ENCODE peak calls at places on chromosomes 13 and 19, in five cellular contexts. One of them, this sample, is unnamed.

GRCh38 chr13:111345682-111346081 is 25.2 kb downstream of the TEX29 start:
- DNase-seq in K562: no peak
- DNase-seq in GM23338: no peak
- DNase-seq in GM12878: no peak
- DNase-seq in HepG2: no peak
- DNase-seq in this sample: no peak

GRCh38 chr13:29496241-29496712 is 99.2 kb downstream of the SLC7A1 start:
- DNase-seq in HepG2: no peak
- DNase-seq in GM23338: no peak
- DNase-seq in K562: no peak
- DNase-seq in GM12878: no peak
- DNase-seq in this sample: peak; percentile 12

GRCh38 chr13:44819245-44819644 is 170.0 kb downstream of the NUFIP1 start:
- DNase-seq in HepG2: peak; percentile 57
- DNase-seq in GM23338: no peak
- DNase-seq in K562: no peak
- DNase-seq in GM12878: no peak
- DNase-seq in this sample: peak; percentile 79

GRCh38 chr13:76890036-76890435 is 3.8 kb upstream of the KCTD12 start:
- DNase-seq in HepG2: no peak
- DNase-seq in GM23338: no peak
- DNase-seq in K562: no peak
- DNase-seq in GM12878: no peak
- DNase-seq in this sample: no peak

GRCh38 chr13:103794526-103794925 is 728.3 kb upstream of the SLC10A2 start:
- DNase-seq in GM12878: no peak
- DNase-seq in K562: no peak
- DNase-seq in HepG2: no peak
- DNase-seq in GM23338: peak; percentile 9
- DNase-seq in this sample: no peak

GRCh38 chr19:31513841-31514240 is 164.6 kb upstream of the TSHZ3 start:
- DNase-seq in GM23338: no peak
- DNase-seq in HepG2: no peak
- DNase-seq in GM12878: no peak
- DNase-seq in K562: no peak
- DNase-seq in this sample: no peak

GRCh38 chr13:114148521-114148855 is 16.1 kb upstream of the RASA3 start:
- DNase-seq in GM23338: no peak
- DNase-seq in GM12878: peak; percentile 74
- DNase-seq in HepG2: no peak
- DNase-seq in K562: no peak
- DNase-seq in this sample: no peak

GRCh38 chr13:46475586-46475991 is 77.4 kb upstream of the LRCH1 start:
- DNase-seq in HepG2: no peak
- DNase-seq in K562: no peak
- DNase-seq in GM23338: no peak
- DNase-seq in GM12878: no peak
- DNase-seq in this sample: no peak

GRCh38 chr13:108528303-108528702 is 101.1 kb upstream of the MYO16 start:
- DNase-seq in GM23338: no peak
- DNase-seq in GM12878: no peak
- DNase-seq in HepG2: no peak
- DNase-seq in K562: no peak
- DNase-seq in this sample: no peak

DNA sequence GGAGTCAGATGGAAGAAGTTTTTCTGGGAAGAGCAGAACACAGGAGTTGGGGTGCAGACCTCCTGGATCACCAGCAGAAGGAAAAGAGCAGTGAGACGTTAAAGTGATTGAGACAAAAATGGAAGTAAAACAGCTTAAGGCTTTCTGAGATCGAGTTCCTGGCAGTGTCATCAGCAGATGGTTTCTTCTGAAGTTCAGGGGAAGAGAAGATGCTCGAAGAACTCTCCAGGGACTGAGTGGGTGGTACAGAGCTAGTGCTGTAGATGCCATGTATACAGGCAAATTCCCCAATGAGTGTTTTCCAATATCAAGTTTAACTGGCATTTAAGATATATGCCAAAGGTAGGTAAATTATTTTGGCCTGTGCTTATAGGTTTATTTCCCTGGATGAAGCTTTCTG is 272.2 kb upstream of the KLF12 start:
- DNase-seq in GM12878: no peak
- DNase-seq in K562: no peak
- DNase-seq in GM23338: no peak
- DNase-seq in HepG2: no peak
- DNase-seq in this sample: no peak
- TF ChIP-seq JUNB in GM12878: no peak
- TF ChIP-seq JUNB in K562: no peak
- TF ChIP-seq JUNB in GM23338: no peak
- TF ChIP-seq JUNB in HepG2: no peak
- TF ChIP-seq JUNB in this sample: no peak

GRCh38 chr19:49987159-49987698 is 26.3 kb upstream of the SIGLEC11 start:
- DNase-seq in HepG2: peak; percentile 87
- DNase-seq in GM12878: peak; percentile 54
- DNase-seq in GM23338: peak; percentile 99
- DNase-seq in K562: peak; percentile 70
- DNase-seq in this sample: peak; percentile 89

GRCh38 chr19:49986354-49986753 is 25.4 kb upstream of the SIGLEC11 start:
- DNase-seq in HepG2: no peak
- DNase-seq in K562: no peak
- DNase-seq in GM12878: no peak
- DNase-seq in GM23338: no peak
- DNase-seq in this sample: no peak

GRCh38 chr19:49985926-49986325 is 25.0 kb upstream of the SIGLEC11 start:
- DNase-seq in GM23338: no peak
- DNase-seq in K562: no peak
- DNase-seq in HepG2: no peak
- DNase-seq in GM12878: no peak
- DNase-seq in this sample: no peak

GRCh38 chr19:49988007-49988406 is 27.0 kb upstream of the SIGLEC11 start:
- DNase-seq in GM23338: no peak
- DNase-seq in GM12878: no peak
- DNase-seq in HepG2: no peak
- DNase-seq in K562: no peak
- DNase-seq in this sample: no peak

DNA sequence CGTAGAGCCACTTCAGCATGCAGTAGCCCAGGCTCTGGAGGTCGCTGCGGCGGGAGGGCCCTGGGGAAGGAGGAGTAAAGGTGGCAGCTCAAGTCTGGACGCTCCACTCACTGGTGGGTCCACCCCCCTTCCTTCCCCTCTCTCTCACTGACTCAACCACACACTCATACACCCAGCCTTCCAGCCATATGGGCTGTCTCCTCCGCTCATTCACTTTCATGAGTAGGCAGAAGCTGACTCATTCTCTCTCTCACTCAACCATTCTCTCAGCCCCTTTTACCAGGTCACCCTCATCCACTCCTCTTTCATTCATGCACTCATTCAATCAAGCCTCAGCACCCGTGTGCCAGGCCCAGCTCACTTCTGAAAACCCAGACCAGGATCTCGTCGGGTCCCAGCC is 27.5 kb upstream of the SIGLEC11 start:
- DNase-seq in K562: no peak
- DNase-seq in GM12878: no peak
- DNase-seq in GM23338: no peak
- DNase-seq in HepG2: no peak
- DNase-seq in this sample: no peak
- TF ChIP-seq JUNB in K562: no peak
- TF ChIP-seq JUNB in GM12878: no peak
- TF ChIP-seq JUNB in GM23338: no peak
- TF ChIP-seq JUNB in HepG2: no peak
- TF ChIP-seq JUNB in this sample: no peak

GRCh38 chr13:41224113-41225110 is 30.0 kb upstream of the KBTBD7 start:
- DNase-seq in HepG2: no peak
- DNase-seq in GM12878: no peak
- DNase-seq in GM23338: no peak
- DNase-seq in K562: no peak
- DNase-seq in this sample: no peak

GRCh38 chr13:41222259-41222852 is 28.0 kb upstream of the KBTBD7 start:
- DNase-seq in GM12878: peak; percentile 34
- DNase-seq in GM23338: peak; percentile 79
- DNase-seq in K562: peak; percentile 57
- DNase-seq in HepG2: peak; percentile 50
- DNase-seq in this sample: peak; percentile 48
- TF ChIP-seq JUNB in GM12878: no peak
- TF ChIP-seq JUNB in GM23338: no peak
- TF ChIP-seq JUNB in K562: no peak
- TF ChIP-seq JUNB in HepG2: no peak
- TF ChIP-seq JUNB in this sample: no peak

DNA sequence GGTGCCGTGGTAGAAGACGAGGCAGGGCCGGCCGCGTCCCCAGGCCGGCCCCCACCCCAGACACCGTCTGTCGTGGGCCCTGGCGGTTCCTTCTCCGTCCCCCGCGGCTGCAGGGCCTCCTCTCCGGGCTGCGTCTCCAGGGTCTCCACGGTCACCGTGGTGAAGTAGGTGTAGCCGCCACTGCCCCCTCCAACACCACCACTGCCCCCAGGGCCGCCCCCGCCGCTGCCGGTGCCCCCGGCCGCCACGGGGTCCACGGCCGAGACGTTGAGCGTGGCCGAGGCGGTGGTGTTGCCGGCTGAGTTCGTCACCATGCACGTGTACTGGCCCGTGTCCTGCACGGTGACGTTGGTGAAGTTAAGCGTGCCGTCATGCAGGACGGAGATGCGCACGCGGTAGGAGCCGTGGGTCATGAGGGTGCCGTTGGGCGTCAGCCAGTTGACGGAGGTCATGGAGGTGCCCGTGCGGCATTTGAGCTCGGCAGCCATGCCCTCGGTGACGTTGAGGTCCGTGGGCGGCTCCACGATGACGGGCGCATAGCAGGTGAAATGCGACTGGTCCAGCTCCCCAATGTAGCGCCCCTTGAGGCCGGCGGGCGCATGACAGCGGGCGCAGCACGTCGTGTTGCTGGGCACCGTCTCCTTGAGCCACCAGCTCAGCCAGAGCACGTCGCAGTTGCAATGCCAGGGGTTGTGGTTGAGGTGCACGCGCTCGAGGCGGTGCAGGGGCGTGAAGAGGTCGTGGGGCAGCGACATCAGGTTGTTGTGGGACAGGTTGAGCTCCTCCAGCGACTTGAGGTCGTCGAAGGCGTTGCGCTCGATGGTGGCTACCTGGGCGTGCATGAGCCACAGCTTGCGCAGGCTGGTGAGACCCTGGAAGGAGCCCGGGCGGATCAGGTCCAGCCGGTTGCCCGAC is 4.6 kb upstream of the ASPDH start:
- DNase-seq in GM23338: peak; percentile 74
- DNase-seq in HepG2: no peak
- DNase-seq in GM12878: no peak
- DNase-seq in K562: no peak
- DNase-seq in this sample: no peak
- TF ChIP-seq JUNB in GM23338: no peak
- TF ChIP-seq JUNB in HepG2: no peak
- TF ChIP-seq JUNB in GM12878: no peak
- TF ChIP-seq JUNB in K562: no peak
- TF ChIP-seq JUNB in this sample: no peak

DNA sequence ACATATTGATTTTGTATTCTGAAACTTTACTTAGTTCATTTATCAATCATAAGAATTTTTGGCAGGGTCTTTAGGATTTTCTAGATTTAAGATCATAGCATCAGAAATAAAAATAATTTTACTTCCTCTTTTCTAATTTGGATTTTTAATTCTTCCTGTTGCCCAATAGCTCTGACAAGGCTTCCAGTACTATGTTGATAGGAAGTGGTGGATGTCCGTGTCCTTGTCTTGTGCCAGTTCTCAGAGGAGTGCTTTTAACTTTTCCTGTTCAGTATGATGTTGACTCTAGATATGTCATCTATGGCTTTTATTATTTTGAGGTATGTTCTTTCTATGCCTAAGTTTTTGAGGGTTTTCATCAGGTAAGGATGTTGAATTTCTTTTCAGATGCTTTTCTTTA is 7.6 kb upstream of the KIR2DL4 start:
- DNase-seq in GM23338: no peak
- DNase-seq in K562: no peak
- DNase-seq in HepG2: no peak
- DNase-seq in GM12878: no peak
- DNase-seq in this sample: no peak
- TF ChIP-seq JUNB in GM23338: no peak
- TF ChIP-seq JUNB in K562: no peak
- TF ChIP-seq JUNB in HepG2: no peak
- TF ChIP-seq JUNB in GM12878: no peak
- TF ChIP-seq JUNB in this sample: no peak

GRCh38 chr19:16134510-16134909 is 9.0 kb upstream of the HSH2D start:
- DNase-seq in GM12878: peak; percentile 72
- DNase-seq in HepG2: no peak
- DNase-seq in K562: no peak
- DNase-seq in GM23338: no peak
- DNase-seq in this sample: no peak

GRCh38 chr19:16133818-16134217 is 9.7 kb upstream of the HSH2D start:
- DNase-seq in GM23338: no peak
- DNase-seq in HepG2: no peak
- DNase-seq in GM12878: no peak
- DNase-seq in K562: no peak
- DNase-seq in this sample: no peak

GRCh38 chr19:16127776-16128371 is 15.6 kb upstream of the HSH2D start:
- DNase-seq in HepG2: no peak
- DNase-seq in GM12878: no peak
- DNase-seq in K562: no peak
- DNase-seq in GM23338: no peak
- DNase-seq in this sample: no peak

GRCh38 chr19:16135410-16136127 is 7.9 kb upstream of the HSH2D start:
- DNase-seq in GM23338: no peak
- DNase-seq in HepG2: no peak
- DNase-seq in GM12878: no peak
- DNase-seq in K562: no peak
- DNase-seq in this sample: no peak

DNA sequence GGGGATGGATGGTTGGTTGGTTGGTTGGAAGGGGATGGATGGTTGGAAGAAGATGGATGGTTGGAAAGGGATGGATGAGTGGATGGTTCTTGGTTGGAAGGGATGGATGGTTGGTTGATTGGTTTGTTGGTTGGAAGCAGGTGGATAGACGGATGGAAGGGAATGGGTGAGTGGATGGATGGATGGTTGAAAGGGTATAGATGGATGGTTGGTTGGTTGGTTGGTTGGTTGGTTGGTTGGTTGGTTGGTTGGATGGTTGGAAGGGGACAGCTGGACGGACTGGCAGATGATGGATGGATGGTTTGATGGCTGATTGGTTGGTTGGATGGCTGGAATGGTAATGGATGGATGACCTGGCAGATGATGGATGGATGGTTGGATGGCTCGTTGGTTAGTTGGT is 11.8 kb upstream of the HSH2D start:
- DNase-seq in GM23338: no peak
- DNase-seq in GM12878: no peak
- DNase-seq in HepG2: no peak
- DNase-seq in K562: no peak
- DNase-seq in this sample: no peak
- TF ChIP-seq JUNB in GM23338: no peak
- TF ChIP-seq JUNB in GM12878: no peak
- TF ChIP-seq JUNB in HepG2: no peak
- TF ChIP-seq JUNB in K562: no peak
- TF ChIP-seq JUNB in this sample: no peak

GRCh38 chr13:61113140-61113658 is 302.4 kb downstream of the PCDH20 start:
- DNase-seq in GM23338: no peak
- DNase-seq in K562: no peak
- DNase-seq in GM12878: no peak
- DNase-seq in HepG2: no peak
- DNase-seq in this sample: no peak
- TF ChIP-seq JUNB in GM23338: no peak
- TF ChIP-seq JUNB in K562: no peak
- TF ChIP-seq JUNB in GM12878: no peak
- TF ChIP-seq JUNB in HepG2: no peak
- TF ChIP-seq JUNB in this sample: no peak

GRCh38 chr19:21084343-21084742 is 2.3 kb downstream of the ZNF714 start:
- DNase-seq in GM23338: no peak
- DNase-seq in HepG2: no peak
- DNase-seq in GM12878: peak; percentile 12
- DNase-seq in K562: no peak
- DNase-seq in this sample: no peak
- TF ChIP-seq JUNB in GM23338: no peak
- TF ChIP-seq JUNB in HepG2: no peak
- TF ChIP-seq JUNB in GM12878: no peak
- TF ChIP-seq JUNB in K562: no peak
- TF ChIP-seq JUNB in this sample: no peak

This sample was measured in A549.